ENCODE peak calls at places on chromosomes 4 and X, in eight cellular contexts. K is lower lobe of right lung; V is body of pancreas; U is naive thymus-derived CD4-positive, alpha-beta T cell; N is CD8-positive, alpha-beta T cell; Q is CD4-positive, alpha-beta T cell; R is Panc1; J is heart right ventricle. D is an unnamed sample.

GRCh38 chr4:113960684-113961321 is 18.6 kb downstream of the ARSJ start:
- ATAC-seq in K (peak), V (no peak), U (no peak), N (no peak), Q (no peak), R (no peak), J (no peak), D (no peak)

GRCh38 chrX:46573331-46573895 is at the start of gene CHST7:
- ATAC-seq in K (peak), V (peak), U (peak), N (peak), Q (peak), R (peak), J (peak), D (peak)

GRCh38 chr4:7890635-7891393 is 48.8 kb downstream of the AFAP1 start:
- ATAC-seq in K (no peak), V (no peak), U (no peak), N (no peak), Q (no peak), R (peak), J (no peak), D (no peak)

GRCh38 chrX:66676413-66676812 is 37.5 kb upstream of the EDA2R start:
- ATAC-seq in K (no peak), V (no peak), U (no peak), N (no peak), Q (no peak), R (no peak), J (no peak), D (no peak)

GRCh38 chrX:39477438-39478120 is 620.2 kb downstream of the BCOR start:
- ATAC-seq in K (peak), V (peak), U (peak), N (peak), Q (peak), R (no peak), J (peak), D (no peak)

GRCh38 chr4:112002301-112002700 is 143.0 kb upstream of the FAM241A start:
- ATAC-seq in K (no peak), V (no peak), U (no peak), N (no peak), Q (no peak), R (no peak), J (no peak), D (no peak)

GRCh38 chrX:134573683-134574035 is 84.6 kb downstream of the PLAC1 start:
- ATAC-seq in K (no peak), V (no peak), U (no peak), N (no peak), Q (no peak), R (no peak), J (no peak), D (no peak)

GRCh38 chrX:153400146-153401132 is 711 bp downstream of the PNMA6E start:
- ATAC-seq in K (peak), V (no peak), U (peak), N (peak), Q (peak), R (peak), J (no peak), D (peak)

GRCh38 chrX:50953832-50954231 is 43.3 kb downstream of the BMP15 start:
- ATAC-seq in K (no peak), V (no peak), U (no peak), N (no peak), Q (no peak), R (no peak), J (no peak), D (no peak)

GRCh38 chr4:135177323-135177722 is 975.7 kb upstream of the PABPC4L start:
- ATAC-seq in K (no peak), V (no peak), U (no peak), N (no peak), Q (no peak), R (no peak), J (no peak), D (no peak)

GRCh38 chrX:11242704-11243103 is 50.5 kb upstream of the AMELX start:
- ATAC-seq in K (no peak), V (no peak), U (no peak), N (no peak), Q (no peak), R (no peak), J (no peak), D (no peak)

GRCh38 chrX:65723706-65724105 is 56.3 kb downstream of the MSN start:
- ATAC-seq in K (no peak), V (no peak), U (peak), N (peak), Q (peak), R (no peak), J (no peak), D (no peak)

GRCh38 chrX:19842542-19842941 is 44.9 kb downstream of the SH3KBP1 start:
- ATAC-seq in K (no peak), V (no peak), U (no peak), N (no peak), Q (no peak), R (no peak), J (no peak), D (no peak)

GRCh38 chrX:46759645-46759974 is 692 bp upstream of the SLC9A7 start:
- ATAC-seq in K (no peak), V (no peak), U (peak), N (no peak), Q (peak), R (peak), J (no peak), D (no peak)

GRCh38 chrX:19659929-19660328 is 144.6 kb upstream of the MAP3K15 start:
- ATAC-seq in K (no peak), V (no peak), U (no peak), N (no peak), Q (no peak), R (no peak), J (no peak), D (no peak)

GRCh38 chr4:73661646-73662119 is 41.4 kb upstream of the RASSF6 start:
- ATAC-seq in K (no peak), V (no peak), U (peak), N (no peak), Q (no peak), R (no peak), J (no peak), D (no peak)

GRCh38 chrX:100615015-100615414 is 21.6 kb downstream of the TSPAN6 start:
- ATAC-seq in K (no peak), V (peak), U (peak), N (no peak), Q (no peak), R (no peak), J (no peak), D (no peak)

GRCh38 chrX:42975906-42976305 is 197.9 kb upstream of the PPP1R2C start:
- ATAC-seq in K (no peak), V (no peak), U (no peak), N (no peak), Q (no peak), R (no peak), J (no peak), D (no peak)

GRCh38 chr4:169050308-169050707 is 40.3 kb upstream of the CBR4 start:
- ATAC-seq in K (peak), V (no peak), U (no peak), N (no peak), Q (no peak), R (no peak), J (peak), D (peak)

GRCh38 chrX:74104356-74105065 is 199.5 kb upstream of the ZCCHC13 start:
- ATAC-seq in K (no peak), V (no peak), U (no peak), N (no peak), Q (no peak), R (no peak), J (no peak), D (no peak)

DNA sequence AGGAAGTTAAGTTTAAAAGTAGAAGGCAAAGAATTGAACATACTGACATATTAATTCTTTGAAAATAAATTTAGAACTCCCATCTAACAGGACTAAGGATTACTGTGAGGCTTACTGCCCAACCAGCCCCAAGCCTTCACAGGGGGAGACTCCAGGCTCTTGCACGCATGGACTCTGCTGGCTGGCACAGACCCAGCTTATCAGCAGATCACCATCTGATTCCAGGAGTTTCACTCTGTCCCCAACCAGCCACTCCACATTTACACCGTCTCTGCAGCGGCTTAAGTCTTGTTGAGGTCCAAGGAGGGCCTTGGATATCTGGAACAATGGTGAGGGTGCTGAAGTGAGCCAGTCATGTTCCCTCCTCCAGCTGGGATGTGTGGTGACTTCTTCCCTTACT is 16.4 kb upstream of the OTUD4 start:
- ATAC-seq in K (peak), V (no peak), U (no peak), N (no peak), Q (no peak), R (no peak), J (no peak), D (no peak)
- H3K27ac ChIP-seq in K (no peak), V (no peak), U (no peak), N (no peak), Q (no peak), R (no peak), J (no peak), D (no peak)

DNA sequence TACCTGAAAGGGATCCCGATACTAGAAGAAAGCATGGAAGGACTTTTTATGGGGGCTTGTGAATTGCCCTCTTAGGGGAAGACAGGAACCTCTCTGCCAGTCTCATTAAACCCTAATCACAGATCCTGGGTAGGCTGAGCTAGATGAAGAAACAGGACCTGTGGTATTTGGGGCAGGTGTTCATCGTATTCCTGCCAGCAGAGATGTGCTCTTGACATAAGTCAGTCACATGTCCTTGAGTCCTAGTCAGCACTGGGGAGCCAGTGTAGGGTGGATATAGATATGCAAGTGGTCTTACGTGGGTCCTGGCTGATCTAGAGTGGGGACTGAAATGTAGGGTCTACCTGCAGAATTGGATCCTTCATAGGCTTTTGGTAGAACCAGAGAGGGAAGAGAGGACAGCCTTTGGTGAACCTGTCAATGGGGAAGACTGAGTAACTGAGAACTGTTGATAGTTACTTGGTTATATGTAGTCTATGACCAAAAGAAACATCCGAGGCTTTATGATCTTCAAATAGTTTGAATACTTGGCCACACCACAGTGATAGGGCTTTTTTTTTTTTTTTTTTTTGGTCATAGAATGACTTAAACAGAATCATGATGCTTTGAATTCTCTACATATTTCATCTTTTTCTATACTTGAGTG is 63.5 kb upstream of the WDR1 start:
- ATAC-seq in K (no peak), V (no peak), U (no peak), N (no peak), Q (no peak), R (no peak), J (no peak), D (no peak)
- H3K27ac ChIP-seq in K (no peak), V (no peak), U (no peak), N (no peak), Q (no peak), R (no peak), J (no peak), D (no peak)

GRCh38 chrX:16160729-16161128 is 6.6 kb upstream of the MAGEB17 start:
- ATAC-seq in K (no peak), V (no peak), U (no peak), N (no peak), Q (no peak), R (no peak), J (no peak), D (no peak)
- H3K27ac ChIP-seq in K (no peak), V (no peak), U (no peak), N (no peak), Q (no peak), R (no peak), J (no peak), D (no peak)

GRCh38 chr4:108763981-108764380 is 1.1 kb upstream of the ETNPPL start:
- ATAC-seq in K (no peak), V (no peak), U (no peak), N (no peak), Q (no peak), R (no peak), J (no peak), D (no peak)
- H3K27ac ChIP-seq in K (no peak), V (no peak), U (no peak), N (no peak), Q (no peak), R (no peak), J (no peak), D (no peak)

GRCh38 chr4:118751634-118752293 is 66.6 kb downstream of the METTL14 start:
- ATAC-seq in K (no peak), V (no peak), U (no peak), N (no peak), Q (no peak), R (no peak), J (peak), D (no peak)
- H3K27ac ChIP-seq in K (no peak), V (peak), U (no peak), N (no peak), Q (no peak), R (no peak), J (peak), D (peak)

D was measured in gastroesophageal sphincter.